ENCODE peak calls at places on chromosomes 13 and 19, in ten cellular contexts. U is IMR-90; X is stimulated activated CD4-positive, alpha-beta T cell treated with anti-CD3 and anti-CD28 coated beads, Interleukin-1b, Interleukin-23, amount 100 ng/mL, for 1 hour; G is AG09309; M is tibial artery; Z is caudate nucleus; Q is MCF 10A; C is hippocampal formation; L is NCI-H2171 treated with DMSO at 0.1 percent for 48 hours; H is AG08395. W is an unnamed sample.

GRCh38 chr19:771332-771785 is 20.4 kb downstream of the MISP start:
- DNase-seq in L (no peak), U (peak), H (peak), X (no peak), M (no peak), Q (peak), C (no peak), G (no peak), Z (no peak), W (peak)

GRCh38 chr19:3443840-3444694 is 36.3 kb downstream of the SMIM24 start:
- DNase-seq in Q (no peak), X (no peak), H (no peak), C (no peak), L (no peak), Z (no peak), M (no peak), G (no peak), U (peak), W (peak)

GRCh38 chr13:52994865-52995264 is 33.7 kb upstream of the OLFM4 start:
- DNase-seq in Q (no peak), H (no peak), X (no peak), C (no peak), G (no peak), Z (no peak), M (no peak), L (peak), U (no peak), W (no peak)

GRCh38 chr19:1591421-1592022 is 1.1 kb downstream of the MBD3 start:
- DNase-seq in X (no peak), Z (no peak), U (no peak), L (peak), Q (no peak), G (no peak), M (no peak), H (peak), C (no peak), W (no peak)

GRCh38 chr13:73870970-73871935 is 263.0 kb downstream of the KLF12 start:
- DNase-seq in H (peak), L (peak), G (peak), Z (no peak), Q (peak), M (peak), X (no peak), C (no peak), U (peak), W (peak)

GRCh38 chr13:43422061-43422460 is 364.7 kb downstream of the ENOX1 start:
- DNase-seq in X (no peak), U (no peak), C (no peak), Q (no peak), H (no peak), L (no peak), M (no peak), G (no peak), Z (no peak), W (no peak)

GRCh38 chr13:30572859-30573275 is 44.9 kb upstream of the USPL1 start:
- DNase-seq in G (no peak), Q (peak), L (no peak), X (no peak), H (peak), M (no peak), Z (no peak), U (peak), C (peak), W (peak)

GRCh38 chr19:17209126-17210036 is 5.8 kb upstream of the USE1 start:
- DNase-seq in L (no peak), Q (peak), X (no peak), G (no peak), M (no peak), U (peak), Z (no peak), H (peak), C (no peak), W (peak)